ENCODE peak calls at places on chromosome 21, in ten cellular contexts. N, Q, B, H, R, V, U, I, C and S are unnamed samples.

GRCh38 chr21:18155508-18156193 is 89.0 kb upstream of the CHODL start:
- DNase-seq in B (no peak), U (no peak), I (no peak), R (no peak), Q (no peak), C (no peak), V (no peak), N (peak), H (peak), S (no peak)

GRCh38 chr21:36175771-36176565 is 19.3 kb downstream of the DOP1B start:
- DNase-seq in V (no peak), C (no peak), R (no peak), U (no peak), H (no peak), B (no peak), Q (no peak), I (no peak), N (no peak), S (no peak)

GRCh38 chr21:17763286-17764037 is 55.7 kb downstream of the C21orf91 start:
- DNase-seq in R (no peak), H (no peak), B (no peak), N (no peak), Q (no peak), C (no peak), V (no peak), I (no peak), U (no peak), S (no peak)

GRCh38 chr21:45496968-45497845 is 45.0 kb downstream of the SLC19A1 start:
- DNase-seq in U (no peak), R (no peak), C (no peak), V (no peak), Q (no peak), I (no peak), N (no peak), B (no peak), H (no peak), S (no peak)

GRCh38 chr21:46219591-46220239 is 8.9 kb downstream of the LSS start:
- DNase-seq in U (no peak), C (no peak), Q (no peak), V (no peak), B (no peak), I (no peak), H (no peak), R (no peak), N (peak), S (no peak)

GRCh38 chr21:42845296-42845965 is 33.9 kb downstream of the WDR4 start:
- DNase-seq in R (no peak), U (peak), I (no peak), C (peak), H (no peak), Q (no peak), N (no peak), V (no peak), B (no peak), S (no peak)

GRCh38 chr21:44931137-44931500 is 8.7 kb upstream of the SLX9 start:
- DNase-seq in I (no peak), Q (no peak), B (no peak), R (no peak), C (no peak), V (no peak), U (no peak), H (no peak), N (peak), S (peak)

GRCh38 chr21:45048026-45048698 is 26.2 kb upstream of the ADARB1 start:
- DNase-seq in B (no peak), R (no peak), V (no peak), C (no peak), U (no peak), I (no peak), N (no peak), Q (no peak), H (no peak), S (no peak)

GRCh38 chr21:19557046-19557445 is 1153.5 kb upstream of the TMPRSS15 start:
- DNase-seq in I (no peak), V (no peak), Q (no peak), C (no peak), U (no peak), R (no peak), N (no peak), H (no peak), B (no peak), S (no peak)

GRCh38 chr21:46114963-46115362 is 17.1 kb downstream of the COL6A2 start:
- DNase-seq in C (no peak), V (no peak), Q (peak), I (no peak), R (no peak), B (no peak), U (no peak), H (no peak), N (no peak), S (no peak)

GRCh38 chr21:38460171-38460742 is 38.0 kb downstream of the ERG start:
- DNase-seq in C (no peak), Q (no peak), V (no peak), B (no peak), R (no peak), U (no peak), I (no peak), H (peak), N (peak), S (no peak)